ENCODE peak calls at places on chromosome 15, in ten cellular contexts. Q is NCI-H1417; V is naive thymus-derived CD8-positive, alpha-beta T cell; B is NCI-H1092; A is NCI-H1105 treated with DMSO at 0.1 percent for 48 hours; T is AG09309; E is D341Med; D is ACHN; M is neural crest cell; P is nephron progenitor cell. X is an unnamed sample.

GRCh38 chr15:66953523-66954229 is 111.7 kb upstream of the SMAD3 start:
- DNase-seq in P (no peak), A (no peak), V (no peak), B (no peak), E (no peak), D (no peak), T (no peak), Q (no peak), M (no peak), X (no peak)

GRCh38 chr15:38255690-38256089 is 3.1 kb downstream of the SPRED1 start:
- DNase-seq in D (no peak), P (no peak), T (no peak), V (no peak), B (no peak), Q (no peak), A (no peak), M (no peak), E (no peak), X (no peak)

GRCh38 chr15:100141304-100142080 is 200.3 kb downstream of the ADAMTS17 start:
- DNase-seq in E (no peak), T (no peak), Q (no peak), D (no peak), V (no peak), B (no peak), M (no peak), A (no peak), P (no peak), X (no peak)

GRCh38 chr15:74776851-74777768 is 4.8 kb upstream of the CSK start:
- DNase-seq in Q (peak; percentile 38), A (no peak), B (no peak), M (no peak), D (no peak), T (no peak), E (no peak), V (peak; percentile 61), P (no peak), X (peak; percentile 59)

GRCh38 chr15:50884583-50884982 is 23.9 kb upstream of the AP4E1 start:
- DNase-seq in A (no peak), B (no peak), Q (no peak), T (peak; percentile 43), M (no peak), D (peak; percentile 73), E (no peak), P (no peak), V (no peak), X (no peak)

GRCh38 chr15:74482661-74483060 is 21.7 kb upstream of the UBL7 start:
- DNase-seq in A (no peak), B (no peak), T (no peak), Q (no peak), M (no peak), V (no peak), P (no peak), D (peak; percentile 5), E (no peak), X (no peak)

GRCh38 chr15:71131601-71132357 is 16.5 kb downstream of the THSD4 start:
- DNase-seq in A (no peak), D (no peak), Q (no peak), V (no peak), T (no peak), B (no peak), M (no peak), P (no peak), E (no peak), X (no peak)

GRCh38 chr15:68380456-68380855 is 51.5 kb downstream of the ITGA11 start:
- DNase-seq in A (no peak), M (no peak), P (no peak), B (no peak), E (no peak), D (no peak), V (no peak), T (no peak), Q (no peak), X (no peak)

GRCh38 chr15:33639051-33639450 is 328.3 kb downstream of the RYR3 start:
- DNase-seq in P (no peak), Q (no peak), E (no peak), B (no peak), T (no peak), M (no peak), V (no peak), A (no peak), D (no peak), X (no peak)

GRCh38 chr15:65460948-65461347 is 38.2 kb upstream of the IGDCC4 start:
- DNase-seq in A (no peak), B (no peak), V (no peak), Q (no peak), M (no peak), E (no peak), D (no peak), P (no peak), T (no peak), X (no peak)

GRCh38 chr15:82970696-82971095 is 15.3 kb upstream of the RAMAC start:
- DNase-seq in A (no peak), D (no peak), T (no peak), V (no peak), Q (no peak), P (no peak), M (no peak), B (no peak), E (no peak), X (no peak)

GRCh38 chr15:40075298-40076044 is 33.2 kb downstream of the BMF start:
- DNase-seq in A (no peak), V (no peak), E (no peak), M (no peak), P (no peak), Q (no peak), T (no peak), D (no peak), B (no peak), X (no peak)

GRCh38 chr15:49624046-49624445 is 3.2 kb downstream of the DTWD1 start:
- DNase-seq in E (no peak), Q (no peak), T (no peak), A (no peak), P (no peak), D (no peak), B (no peak), M (no peak), V (no peak), X (no peak)

GRCh38 chr15:100766225-100767001 is 113.2 kb upstream of the ALDH1A3 start:
- DNase-seq in M (no peak), B (no peak), T (no peak), Q (peak; percentile 9), V (no peak), E (peak; percentile 27), D (no peak), P (peak; percentile 36), A (no peak), X (no peak)

GRCh38 chr15:96285306-96285705 is 45.2 kb upstream of the NR2F2 start:
- DNase-seq in B (no peak), M (no peak), T (peak; percentile 81), D (no peak), Q (no peak), P (no peak), E (no peak), V (no peak), A (no peak), X (no peak)

GRCh38 chr15:29821416-29822099 is 710 bp downstream of the TJP1 start:
- DNase-seq in Q (peak; percentile 89), D (peak; percentile 78), B (peak; percentile 30), P (peak; percentile 75), M (peak; percentile 53), V (peak; percentile 22), A (peak; percentile 44), T (peak; percentile 54), E (peak; percentile 69), X (no peak)

GRCh38 chr15:34038023-34038403 is 991 bp downstream of the AVEN start:
- DNase-seq in B (no peak), E (no peak), M (no peak), Q (no peak), D (no peak), T (no peak), A (peak; percentile 27), P (no peak), V (no peak), X (no peak)

GRCh38 chr15:101325263-101326025 is 30.4 kb upstream of the SNRPA1 start:
- DNase-seq in A (no peak), P (no peak), T (no peak), V (no peak), M (no peak), Q (no peak), D (no peak), E (no peak), B (no peak), X (no peak)

GRCh38 chr15:101179341-101180153 is 72.3 kb downstream of the CHSY1 start:
- DNase-seq in Q (no peak), T (peak; percentile 82), V (no peak), A (no peak), B (no peak), E (no peak), D (peak; percentile 19), P (no peak), M (no peak), X (no peak)

GRCh38 chr15:31393441-31394091 is 66.9 kb downstream of the KLF13 start:
- DNase-seq in T (no peak), M (no peak), Q (peak; percentile 83), E (no peak), P (no peak), A (no peak), B (no peak), V (peak; percentile 33), D (no peak), X (no peak)

GRCh38 chr15:56877591-56877990 is 40.9 kb upstream of the TCF12 start:
- DNase-seq in P (no peak), T (no peak), A (no peak), V (no peak), E (no peak), M (no peak), B (no peak), D (no peak), Q (no peak), X (no peak)

GRCh38 chr15:85711590-85712192 is 83.0 kb downstream of the KLHL25 start:
- DNase-seq in T (no peak), M (no peak), P (no peak), D (no peak), Q (no peak), B (no peak), A (no peak), E (no peak), V (no peak), X (no peak)

GRCh38 chr15:80442728-80443403 is 38.7 kb downstream of the ARNT2 start:
- DNase-seq in M (no peak), D (no peak), T (no peak), B (no peak), A (no peak), V (no peak), Q (no peak), P (no peak), E (no peak), X (no peak)

GRCh38 chr15:65738649-65739048 is 53.4 kb downstream of the DENND4A start:
- DNase-seq in Q (no peak), D (no peak), A (no peak), V (no peak), T (no peak), M (no peak), E (no peak), P (no peak), B (no peak), X (no peak)

X was measured in effector memory CD8-positive, alpha-beta T cell.